ENCODE peak calls at places on chromosomes 4 and X, in seven cellular contexts. B, N, M, I, Q, H and L are unnamed samples.

GRCh38 chrX:56764153-56764974 is 35.3 kb downstream of the NBDY start:
- DNase-seq in N (peak; percentile 48), M (peak; percentile 79), I (no peak), Q (peak; percentile 99), H (peak; percentile 39), B (peak; percentile 19), L (peak; percentile 70)

GRCh38 chrX:43940811-43941210 is 32.4 kb downstream of the NDP start:
- DNase-seq in H (no peak), B (no peak), Q (no peak), I (no peak), M (no peak), N (no peak), L (no peak)

GRCh38 chr4:84944952-84945351 is 21.5 kb downstream of the WDFY3 start:
- DNase-seq in M (no peak), I (no peak), Q (no peak), H (no peak), B (no peak), N (peak; percentile 48), L (no peak)

GRCh38 chr4:145041378-145041777 is 56.6 kb downstream of the ANAPC10 start:
- DNase-seq in I (no peak), N (no peak), B (no peak), Q (peak; percentile 59), H (no peak), M (no peak), L (no peak)

GRCh38 chr4:14110407-14110806 is 482.9 kb upstream of the BOD1L1 start:
- DNase-seq in Q (no peak), N (no peak), M (no peak), B (no peak), H (no peak), I (no peak), L (no peak)

GRCh38 chr4:17667653-17668201 is 53.3 kb downstream of the MED28 start:
- DNase-seq in B (no peak), M (no peak), H (no peak), N (no peak), Q (no peak), I (no peak), L (no peak)

GRCh38 chr4:149465941-149466340 is 349.7 kb downstream of the IQCM start:
- DNase-seq in Q (no peak), I (no peak), N (no peak), H (no peak), B (no peak), M (no peak), L (no peak)

GRCh38 chr4:70556856-70557255 is 35.2 kb upstream of the AMBN start:
- DNase-seq in M (no peak), N (no peak), H (no peak), I (no peak), B (no peak), Q (no peak), L (no peak)

GRCh38 chr4:79178770-79179169 is 147.1 kb downstream of the NAA11 start:
- DNase-seq in N (no peak), I (no peak), M (no peak), B (no peak), H (no peak), Q (no peak), L (no peak)

GRCh38 chr4:23097251-23097650 is 404.5 kb downstream of the GBA3 start:
- DNase-seq in Q (no peak), B (no peak), I (no peak), H (no peak), N (no peak), M (no peak), L (no peak)

GRCh38 chrX:65871671-65872311 is 168.1 kb downstream of the VSIG4 start:
- DNase-seq in M (no peak), B (peak; percentile 67), I (peak; percentile 13), H (peak; percentile 29), N (peak; percentile 41), Q (peak; percentile 50), L (no peak)

GRCh38 chrX:139298437-139298836 is 232.1 kb upstream of the F9 start:
- DNase-seq in B (no peak), Q (no peak), H (no peak), N (no peak), I (no peak), M (no peak), L (no peak)

GRCh38 chr4:14771504-14772175 is 230.6 kb upstream of the CPEB2 start:
- DNase-seq in H (no peak), N (no peak), I (no peak), B (no peak), M (no peak), Q (no peak), L (no peak)

GRCh38 chrX:110449312-110449711 is 90.7 kb downstream of the RTL9 start:
- DNase-seq in N (no peak), Q (no peak), B (no peak), I (no peak), H (no peak), M (no peak), L (no peak)

DNA sequence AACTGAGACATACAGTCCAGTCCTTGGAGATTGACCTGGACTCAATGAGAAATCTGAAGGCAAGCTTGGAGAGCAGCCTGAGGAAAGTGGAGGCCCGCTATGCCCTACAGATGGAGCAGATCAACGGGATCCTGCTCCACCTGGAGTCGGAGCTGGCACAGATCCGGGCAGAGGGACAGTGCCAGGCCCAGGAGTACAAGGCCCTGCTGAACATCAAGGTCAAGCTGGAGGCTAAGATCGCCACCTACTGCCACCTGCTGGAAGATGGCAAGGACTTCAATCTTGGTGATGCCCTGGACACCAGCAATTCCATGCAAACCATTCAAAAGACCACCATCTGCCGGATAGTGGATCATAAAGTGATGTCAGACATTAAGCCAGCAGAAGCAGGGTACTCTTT is 20.4 kb upstream of the FRMPD3 start:
- DNase-seq in M (no peak), N (peak; percentile 15), B (no peak), Q (no peak), H (no peak), I (no peak), L (no peak)
- TF ChIP-seq JUND in M (no peak), N (no peak), B (no peak), Q (no peak), H (no peak), I (no peak), L (no peak)

GRCh38 chr4:67593741-67594175 is 35.2 kb downstream of the STAP1 start:
- DNase-seq in H (no peak), Q (no peak), N (no peak), B (no peak), I (no peak), M (no peak), L (no peak)
- TF ChIP-seq JUND in H (no peak), Q (no peak), N (no peak), B (no peak), I (no peak), M (no peak), L (no peak)

GRCh38 chr4:86521373-86521969 is 72.6 kb upstream of the PTPN13 start:
- DNase-seq in N (no peak), I (no peak), M (no peak), Q (no peak), B (no peak), H (no peak), L (no peak)
- TF ChIP-seq JUND in N (no peak), I (no peak), M (no peak), Q (no peak), B (no peak), H (no peak), L (no peak)

DNA sequence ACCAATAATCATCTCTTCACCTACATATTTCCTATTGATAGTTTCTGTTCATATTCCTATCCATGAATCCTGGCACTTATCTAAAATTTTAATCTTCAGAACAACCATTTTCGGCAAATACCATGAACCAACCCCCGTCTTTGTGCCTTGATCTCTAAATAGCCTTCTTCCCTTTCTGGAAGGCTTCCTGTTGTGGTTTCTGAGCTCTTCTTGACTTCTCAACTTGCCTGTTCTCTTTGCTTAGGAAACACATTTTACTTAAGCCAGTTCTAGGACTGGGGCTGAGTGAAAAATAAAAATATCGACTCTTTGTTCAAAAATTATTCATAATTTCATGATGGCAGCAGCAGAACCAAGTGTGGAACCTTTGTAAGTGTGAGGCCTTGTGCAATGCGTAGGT is 882.4 kb downstream of the C4orf33 start:
- DNase-seq in B (no peak), N (no peak), I (no peak), H (no peak), M (no peak), Q (no peak), L (no peak)
- TF ChIP-seq JUND in B (no peak), N (no peak), I (no peak), H (no peak), M (no peak), Q (no peak), L (no peak)

GRCh38 chr4:139595989-139596679 is 40.1 kb upstream of the SETD7 start:
- DNase-seq in M (no peak), N (no peak), H (no peak), Q (no peak), B (no peak), I (no peak), L (no peak)
- TF ChIP-seq JUND in M (peak; percentile 17), N (no peak), H (no peak), Q (no peak), B (no peak), I (no peak), L (no peak)

GRCh38 chr4:139453041-139453370 is 915 bp upstream of the RAB33B start:
- DNase-seq in Q (peak; percentile 59), I (no peak), B (no peak), M (no peak), H (no peak), N (peak; percentile 88), L (peak; percentile 29)

GRCh38 chr4:139453371-139454110 is 380 bp upstream of the RAB33B start:
- DNase-seq in H (peak; percentile 91), Q (peak; percentile 90), I (peak; percentile 88), B (peak; percentile 94), M (peak; percentile 95), N (peak; percentile 94), L (peak; percentile 97)

GRCh38 chr4:139454111-139454600 is at the start of gene RAB33B:
- DNase-seq in M (no peak), N (no peak), Q (no peak), B (no peak), I (no peak), H (no peak), L (no peak)

GRCh38 chr4:139455187-139455586 is 1.3 kb downstream of the RAB33B start:
- DNase-seq in N (no peak), I (no peak), B (no peak), Q (no peak), M (no peak), H (no peak), L (no peak)

GRCh38 chr4:139454646-139455045 is 725 bp downstream of the RAB33B start:
- DNase-seq in Q (no peak), N (no peak), I (no peak), M (no peak), H (no peak), B (no peak), L (no peak)
- TF ChIP-seq JUND in Q (no peak), N (no peak), I (no peak), M (no peak), H (no peak), B (no peak), L (no peak)

GRCh38 chr4:76589872-76590846 is 155.1 kb downstream of the SHROOM3 start:
- DNase-seq in H (no peak), N (peak; percentile 52), I (peak; percentile 85), B (peak; percentile 39), M (peak; percentile 34), Q (no peak), L (peak; percentile 23)
- TF ChIP-seq JUND in H (no peak), N (no peak), I (peak; percentile 48), B (no peak), M (peak; percentile 39), Q (no peak), L (no peak)